ENCODE peak calls at places on chromosome 18, in nine cellular contexts. One of them, this sample, is unnamed. For H3K4me1, the result is how much of the 10 kb centered on the place peaks cover.

GRCh38 chr18:74316257-74317180 is 880 bp downstream of the C18orf63 start:
- DNase-seq in tibial artery: no peak
- DNase-seq in fibroblast of lung: peak
- DNase-seq in astrocyte: peak
- DNase-seq in transverse colon: no peak
- DNase-seq in MM.1S: no peak
- DNase-seq in prostate gland: no peak
- DNase-seq in right cardiac atrium: no peak
- DNase-seq in HCT116: no peak
- DNase-seq in this sample: no peak

GRCh38 chr18:33928226-33928625 is 296.5 kb downstream of the NOL4 start:
- DNase-seq in transverse colon: no peak
- DNase-seq in tibial artery: no peak
- DNase-seq in prostate gland: no peak
- DNase-seq in HCT116: no peak
- DNase-seq in astrocyte: peak
- DNase-seq in right cardiac atrium: no peak
- DNase-seq in fibroblast of lung: peak
- DNase-seq in MM.1S: no peak
- DNase-seq in this sample: no peak

GRCh38 chr18:28164772-28165483 is 12.0 kb downstream of the CDH2 start:
- DNase-seq in prostate gland: no peak
- DNase-seq in fibroblast of lung: no peak
- DNase-seq in astrocyte: no peak
- DNase-seq in transverse colon: no peak
- DNase-seq in MM.1S: no peak
- DNase-seq in HCT116: no peak
- DNase-seq in tibial artery: no peak
- DNase-seq in right cardiac atrium: no peak
- DNase-seq in this sample: no peak

GRCh38 chr18:10304853-10305252 is 149.6 kb upstream of the APCDD1 start:
- DNase-seq in transverse colon: no peak
- DNase-seq in HCT116: no peak
- DNase-seq in right cardiac atrium: no peak
- DNase-seq in astrocyte: peak
- DNase-seq in prostate gland: no peak
- DNase-seq in MM.1S: no peak
- DNase-seq in fibroblast of lung: peak
- DNase-seq in tibial artery: peak
- DNase-seq in this sample: no peak

GRCh38 chr18:75530548-75531211 is 103.2 kb upstream of the SMIM21 start:
- DNase-seq in prostate gland: no peak
- DNase-seq in MM.1S: no peak
- DNase-seq in fibroblast of lung: peak
- DNase-seq in right cardiac atrium: no peak
- DNase-seq in HCT116: no peak
- DNase-seq in tibial artery: no peak
- DNase-seq in astrocyte: no peak
- DNase-seq in transverse colon: no peak
- DNase-seq in this sample: no peak

GRCh38 chr18:8752329-8752728 is 47.0 kb downstream of the MTCL1 start:
- DNase-seq in fibroblast of lung: peak
- DNase-seq in right cardiac atrium: no peak
- DNase-seq in tibial artery: no peak
- DNase-seq in transverse colon: no peak
- DNase-seq in HCT116: no peak
- DNase-seq in prostate gland: no peak
- DNase-seq in astrocyte: peak
- DNase-seq in MM.1S: no peak
- DNase-seq in this sample: no peak

GRCh38 chr18:58205087-58205779 is 161.2 kb downstream of the NEDD4L start:
- DNase-seq in right cardiac atrium: no peak
- DNase-seq in HCT116: no peak
- DNase-seq in fibroblast of lung: peak
- DNase-seq in transverse colon: no peak
- DNase-seq in prostate gland: no peak
- DNase-seq in MM.1S: no peak
- DNase-seq in tibial artery: no peak
- DNase-seq in astrocyte: peak
- DNase-seq in this sample: no peak

GRCh38 chr18:68779169-68779568 is 18.7 kb upstream of the CCDC102B start:
- DNase-seq in tibial artery: no peak
- DNase-seq in MM.1S: no peak
- DNase-seq in right cardiac atrium: no peak
- DNase-seq in astrocyte: no peak
- DNase-seq in prostate gland: no peak
- DNase-seq in fibroblast of lung: peak
- DNase-seq in transverse colon: no peak
- DNase-seq in HCT116: no peak
- DNase-seq in this sample: no peak

GRCh38 chr18:58949031-58949430 is 84.4 kb downstream of the ZNF532 start:
- DNase-seq in tibial artery: no peak
- DNase-seq in astrocyte: no peak
- DNase-seq in fibroblast of lung: no peak
- DNase-seq in prostate gland: no peak
- DNase-seq in HCT116: no peak
- DNase-seq in transverse colon: no peak
- DNase-seq in MM.1S: no peak
- DNase-seq in right cardiac atrium: no peak
- DNase-seq in this sample: no peak

GRCh38 chr18:78901923-78902794 is 77.5 kb upstream of the SALL3 start:
- DNase-seq in fibroblast of lung: no peak
- DNase-seq in astrocyte: no peak
- DNase-seq in right cardiac atrium: no peak
- DNase-seq in tibial artery: no peak
- DNase-seq in prostate gland: no peak
- DNase-seq in transverse colon: no peak
- DNase-seq in MM.1S: no peak
- DNase-seq in HCT116: no peak
- DNase-seq in this sample: no peak

GRCh38 chr18:43271593-43272432 is 5.5 kb downstream of the SYT4 start:
- DNase-seq in HCT116: peak
- DNase-seq in fibroblast of lung: peak
- DNase-seq in tibial artery: no peak
- DNase-seq in astrocyte: peak
- DNase-seq in MM.1S: peak
- DNase-seq in prostate gland: no peak
- DNase-seq in transverse colon: no peak
- DNase-seq in right cardiac atrium: no peak
- DNase-seq in this sample: peak

GRCh38 chr18:76256897-76257500 is 238.0 kb downstream of the ZNF516 start:
- DNase-seq in HCT116: peak
- DNase-seq in tibial artery: no peak
- DNase-seq in astrocyte: peak
- DNase-seq in fibroblast of lung: peak
- DNase-seq in transverse colon: no peak
- DNase-seq in right cardiac atrium: peak
- DNase-seq in MM.1S: peak
- DNase-seq in prostate gland: no peak
- DNase-seq in this sample: no peak

GRCh38 chr18:37380546-37381110 is 185.0 kb downstream of the CELF4 start:
- DNase-seq in prostate gland: no peak
- DNase-seq in fibroblast of lung: no peak
- DNase-seq in transverse colon: no peak
- DNase-seq in right cardiac atrium: no peak
- DNase-seq in astrocyte: no peak
- DNase-seq in MM.1S: no peak
- DNase-seq in tibial artery: no peak
- DNase-seq in HCT116: no peak
- DNase-seq in this sample: no peak

DNA sequence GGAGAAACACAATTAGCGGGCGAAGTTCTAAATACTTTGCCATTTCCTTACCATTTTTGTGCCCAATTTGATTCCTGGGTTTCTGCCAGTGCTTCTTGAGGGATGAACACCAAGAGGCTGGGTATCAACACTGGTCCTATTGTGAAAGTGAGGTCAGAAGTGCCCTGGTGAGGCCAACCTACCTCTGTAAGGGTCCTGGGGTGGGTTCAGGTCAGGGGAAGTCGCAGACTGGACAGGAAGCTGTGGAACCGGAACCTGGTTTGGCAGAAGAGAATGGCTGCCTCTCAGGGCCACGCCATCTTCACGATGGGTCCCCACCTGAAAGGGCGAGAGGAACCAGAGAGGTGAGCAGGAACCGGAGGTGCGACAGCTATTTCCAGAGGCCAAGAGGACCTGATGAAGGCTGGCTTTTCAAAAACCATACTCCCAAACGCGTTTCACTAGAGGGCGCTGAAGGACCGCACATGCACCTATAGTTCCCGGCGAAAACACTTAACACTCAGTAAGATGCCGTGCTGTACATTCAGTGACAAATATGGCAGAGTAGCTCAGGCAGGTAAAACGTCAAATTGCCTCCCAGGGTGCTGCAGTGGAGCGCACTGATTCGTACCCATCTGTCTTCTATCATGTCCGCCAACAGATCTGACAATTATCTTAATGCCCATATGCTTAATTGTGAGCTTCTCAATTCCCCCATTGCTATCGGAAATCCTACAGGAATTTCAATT is 275.3 kb upstream of the CCDC68 start:
- DNase-seq in fibroblast of lung: peak
- DNase-seq in astrocyte: peak
- DNase-seq in tibial artery: peak
- DNase-seq in HCT116: peak
- DNase-seq in transverse colon: peak
- DNase-seq in prostate gland: peak
- DNase-seq in MM.1S: peak
- DNase-seq in right cardiac atrium: peak
- DNase-seq in this sample: no peak
- H3K27ac ChIP-seq in fibroblast of lung: no peak
- H3K27ac ChIP-seq in astrocyte: no peak
- H3K27ac ChIP-seq in tibial artery: no peak
- H3K27ac ChIP-seq in HCT116: no peak
- H3K27ac ChIP-seq in transverse colon: peak
- H3K27ac ChIP-seq in prostate gland: no peak
- H3K27ac ChIP-seq in MM.1S: no peak
- H3K27ac ChIP-seq in right cardiac atrium: peak
- H3K27ac ChIP-seq in this sample: no peak

DNA sequence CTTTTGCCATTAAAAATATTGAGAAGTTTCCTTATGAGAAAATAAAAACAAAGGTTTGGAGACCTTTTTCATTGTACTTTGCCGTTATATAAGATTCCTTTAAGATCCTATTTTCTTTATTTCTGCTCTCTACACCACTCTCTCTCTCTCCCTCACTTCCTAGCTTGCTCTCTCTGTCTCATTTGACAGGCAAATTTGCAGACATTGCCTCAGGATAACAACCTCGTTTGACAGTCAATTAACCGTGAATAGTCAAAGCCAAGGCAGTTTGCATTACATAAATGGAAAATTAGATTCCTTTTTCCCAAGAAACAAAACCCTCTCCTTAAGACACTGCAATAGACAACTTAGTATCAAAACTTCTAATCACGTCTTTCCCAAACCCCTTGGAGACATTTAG is 7.4 kb downstream of the SKOR2 start:
- DNase-seq in right cardiac atrium: no peak
- DNase-seq in fibroblast of lung: no peak
- DNase-seq in HCT116: no peak
- DNase-seq in tibial artery: no peak
- DNase-seq in prostate gland: no peak
- DNase-seq in astrocyte: no peak
- DNase-seq in MM.1S: no peak
- DNase-seq in transverse colon: no peak
- DNase-seq in this sample: no peak
- H3K4me1 ChIP-seq in right cardiac atrium: under half
- H3K4me1 ChIP-seq in fibroblast of lung: under half
- H3K4me1 ChIP-seq in HCT116: under half
- H3K4me1 ChIP-seq in tibial artery: under half
- H3K4me1 ChIP-seq in prostate gland: under half
- H3K4me1 ChIP-seq in astrocyte: under half
- H3K4me1 ChIP-seq in MM.1S: under half
- H3K4me1 ChIP-seq in transverse colon: under half
- H3K4me1 ChIP-seq in this sample: under half

GRCh38 chr18:35983818-35984217 is 11.3 kb downstream of the RMP24 start:
- DNase-seq in right cardiac atrium: no peak
- DNase-seq in MM.1S: no peak
- DNase-seq in transverse colon: no peak
- DNase-seq in fibroblast of lung: peak
- DNase-seq in astrocyte: peak
- DNase-seq in tibial artery: no peak
- DNase-seq in prostate gland: no peak
- DNase-seq in HCT116: no peak
- DNase-seq in this sample: no peak
- H3K27ac ChIP-seq in right cardiac atrium: no peak
- H3K27ac ChIP-seq in MM.1S: no peak
- H3K27ac ChIP-seq in transverse colon: no peak
- H3K27ac ChIP-seq in fibroblast of lung: peak
- H3K27ac ChIP-seq in astrocyte: peak
- H3K27ac ChIP-seq in tibial artery: no peak
- H3K27ac ChIP-seq in prostate gland: no peak
- H3K27ac ChIP-seq in HCT116: no peak
- H3K27ac ChIP-seq in this sample: no peak

GRCh38 chr18:26702023-26702422 is 153.7 kb upstream of the KCTD1 start:
- DNase-seq in HCT116: no peak
- DNase-seq in transverse colon: no peak
- DNase-seq in MM.1S: no peak
- DNase-seq in fibroblast of lung: no peak
- DNase-seq in tibial artery: no peak
- DNase-seq in right cardiac atrium: no peak
- DNase-seq in prostate gland: no peak
- DNase-seq in astrocyte: no peak
- DNase-seq in this sample: no peak

GRCh38 chr18:26703170-26703933 is 155.0 kb upstream of the KCTD1 start:
- DNase-seq in fibroblast of lung: no peak
- DNase-seq in HCT116: no peak
- DNase-seq in tibial artery: no peak
- DNase-seq in astrocyte: no peak
- DNase-seq in transverse colon: peak
- DNase-seq in prostate gland: no peak
- DNase-seq in right cardiac atrium: no peak
- DNase-seq in MM.1S: no peak
- DNase-seq in this sample: no peak

GRCh38 chr18:26700728-26701127 is 152.4 kb upstream of the KCTD1 start:
- DNase-seq in right cardiac atrium: no peak
- DNase-seq in fibroblast of lung: no peak
- DNase-seq in astrocyte: peak
- DNase-seq in prostate gland: no peak
- DNase-seq in tibial artery: no peak
- DNase-seq in HCT116: no peak
- DNase-seq in MM.1S: no peak
- DNase-seq in transverse colon: no peak
- DNase-seq in this sample: no peak

GRCh38 chr18:26697186-26697585 is 148.8 kb upstream of the KCTD1 start:
- DNase-seq in HCT116: no peak
- DNase-seq in MM.1S: no peak
- DNase-seq in right cardiac atrium: peak
- DNase-seq in astrocyte: no peak
- DNase-seq in tibial artery: no peak
- DNase-seq in transverse colon: no peak
- DNase-seq in prostate gland: no peak
- DNase-seq in fibroblast of lung: no peak
- DNase-seq in this sample: no peak

DNA sequence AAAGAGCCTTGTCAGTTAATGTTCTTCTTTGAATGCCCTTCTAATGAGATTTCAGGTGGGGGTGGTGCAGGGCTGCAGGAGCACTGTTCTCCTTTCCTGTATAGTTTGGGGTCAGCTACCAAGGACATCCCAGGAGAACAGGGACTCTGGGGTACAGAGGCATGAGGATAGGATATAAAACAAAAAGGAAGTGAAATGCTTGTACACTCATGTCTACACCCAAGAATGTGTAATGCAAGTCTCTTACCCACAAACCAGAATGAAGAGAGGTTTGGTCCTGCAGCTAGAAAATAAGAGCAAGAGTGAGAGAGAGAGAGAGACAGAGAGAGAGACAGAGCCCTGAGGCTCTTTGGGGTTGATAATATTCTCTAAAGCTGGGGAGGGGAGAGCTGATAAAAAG is 151.8 kb upstream of the KCTD1 start:
- DNase-seq in fibroblast of lung: no peak
- DNase-seq in prostate gland: no peak
- DNase-seq in astrocyte: no peak
- DNase-seq in MM.1S: no peak
- DNase-seq in transverse colon: no peak
- DNase-seq in HCT116: no peak
- DNase-seq in tibial artery: no peak
- DNase-seq in right cardiac atrium: no peak
- DNase-seq in this sample: no peak
- H3K4me1 ChIP-seq in fibroblast of lung: under half
- H3K4me1 ChIP-seq in prostate gland: under half
- H3K4me1 ChIP-seq in astrocyte: under half
- H3K4me1 ChIP-seq in MM.1S: under half
- H3K4me1 ChIP-seq in transverse colon: under half
- H3K4me1 ChIP-seq in HCT116: under half
- H3K4me1 ChIP-seq in tibial artery: under half
- H3K4me1 ChIP-seq in right cardiac atrium: under half
- H3K4me1 ChIP-seq in this sample: under half

This sample was measured in CD4-positive, alpha-beta memory T cell.